ENCODE peak calls at places on chromosomes 3 and 15, in seven cellular contexts. One of them, this sample, is unnamed. For H3K36me3 and H3K27me3, the result is how much of the 10 kb centered on the place peaks cover.

GRCh38 chr15:99944131-99944530 is 210.9 kb upstream of the LYSMD4 start:
- DNase-seq in colonic mucosa: no peak
- DNase-seq in pancreas: no peak
- DNase-seq in HepG2: no peak
- DNase-seq in upper lobe of left lung: no peak
- DNase-seq in Peyer's patch: no peak
- DNase-seq in heart left ventricle: no peak
- DNase-seq in this sample: no peak

GRCh38 chr3:25783661-25784512 is 644 bp upstream of the NGLY1 start:
- DNase-seq in colonic mucosa: peak
- DNase-seq in pancreas: no peak
- DNase-seq in HepG2: peak
- DNase-seq in upper lobe of left lung: no peak
- DNase-seq in Peyer's patch: no peak
- DNase-seq in heart left ventricle: peak
- DNase-seq in this sample: peak

GRCh38 chr15:98823012-98823458 is 174.7 kb downstream of the IGF1R start:
- DNase-seq in colonic mucosa: no peak
- DNase-seq in pancreas: no peak
- DNase-seq in HepG2: no peak
- DNase-seq in upper lobe of left lung: no peak
- DNase-seq in Peyer's patch: no peak
- DNase-seq in heart left ventricle: no peak
- DNase-seq in this sample: no peak

GRCh38 chr3:121496841-121497240 is 48.9 kb downstream of the POLQ start:
- DNase-seq in colonic mucosa: no peak
- DNase-seq in pancreas: no peak
- DNase-seq in HepG2: no peak
- DNase-seq in upper lobe of left lung: no peak
- DNase-seq in Peyer's patch: no peak
- DNase-seq in heart left ventricle: no peak
- DNase-seq in this sample: no peak

GRCh38 chr3:74630602-74631001 is 16.1 kb upstream of the CNTN3 start:
- DNase-seq in colonic mucosa: no peak
- DNase-seq in pancreas: no peak
- DNase-seq in HepG2: no peak
- DNase-seq in upper lobe of left lung: no peak
- DNase-seq in Peyer's patch: no peak
- DNase-seq in heart left ventricle: no peak
- DNase-seq in this sample: no peak

GRCh38 chr3:149009732-149010131 is 18.4 kb downstream of the GYG1 start:
- DNase-seq in colonic mucosa: no peak
- DNase-seq in pancreas: no peak
- DNase-seq in HepG2: no peak
- DNase-seq in upper lobe of left lung: no peak
- DNase-seq in Peyer's patch: no peak
- DNase-seq in heart left ventricle: no peak
- DNase-seq in this sample: no peak

GRCh38 chr15:58457466-58457965 is 25.7 kb downstream of the LIPC start:
- DNase-seq in colonic mucosa: no peak
- DNase-seq in pancreas: no peak
- DNase-seq in HepG2: no peak
- DNase-seq in upper lobe of left lung: no peak
- DNase-seq in Peyer's patch: no peak
- DNase-seq in heart left ventricle: no peak
- DNase-seq in this sample: peak

GRCh38 chr15:56820333-56820732 is 87.0 kb upstream of the ZNF280D start:
- DNase-seq in colonic mucosa: no peak
- DNase-seq in pancreas: no peak
- DNase-seq in HepG2: no peak
- DNase-seq in upper lobe of left lung: no peak
- DNase-seq in Peyer's patch: no peak
- DNase-seq in heart left ventricle: no peak
- DNase-seq in this sample: no peak

GRCh38 chr3:153055217-153055616 is 106.8 kb upstream of the RAP2B start:
- DNase-seq in colonic mucosa: no peak
- DNase-seq in pancreas: no peak
- DNase-seq in HepG2: no peak
- DNase-seq in upper lobe of left lung: no peak
- DNase-seq in Peyer's patch: no peak
- DNase-seq in heart left ventricle: no peak
- DNase-seq in this sample: no peak

GRCh38 chr3:195103623-195104022 is 167.3 kb downstream of the XXYLT1 start:
- DNase-seq in colonic mucosa: no peak
- DNase-seq in pancreas: no peak
- DNase-seq in HepG2: no peak
- DNase-seq in upper lobe of left lung: no peak
- DNase-seq in Peyer's patch: no peak
- DNase-seq in heart left ventricle: no peak
- DNase-seq in this sample: no peak

GRCh38 chr15:75430259-75430658 is 21.2 kb downstream of the SIN3A start:
- DNase-seq in colonic mucosa: no peak
- DNase-seq in pancreas: no peak
- DNase-seq in HepG2: no peak
- DNase-seq in upper lobe of left lung: no peak
- DNase-seq in Peyer's patch: no peak
- DNase-seq in heart left ventricle: no peak
- DNase-seq in this sample: no peak

GRCh38 chr3:481680-482079 is 285.1 kb downstream of the CHL1 start:
- DNase-seq in colonic mucosa: no peak
- DNase-seq in pancreas: no peak
- DNase-seq in HepG2: no peak
- DNase-seq in upper lobe of left lung: no peak
- DNase-seq in Peyer's patch: no peak
- DNase-seq in heart left ventricle: no peak
- DNase-seq in this sample: no peak
- H3K27ac ChIP-seq in colonic mucosa: no peak
- H3K27ac ChIP-seq in pancreas: no peak
- H3K27ac ChIP-seq in HepG2: no peak
- H3K27ac ChIP-seq in upper lobe of left lung: no peak
- H3K27ac ChIP-seq in Peyer's patch: no peak
- H3K27ac ChIP-seq in heart left ventricle: no peak
- H3K27ac ChIP-seq in this sample: no peak

DNA sequence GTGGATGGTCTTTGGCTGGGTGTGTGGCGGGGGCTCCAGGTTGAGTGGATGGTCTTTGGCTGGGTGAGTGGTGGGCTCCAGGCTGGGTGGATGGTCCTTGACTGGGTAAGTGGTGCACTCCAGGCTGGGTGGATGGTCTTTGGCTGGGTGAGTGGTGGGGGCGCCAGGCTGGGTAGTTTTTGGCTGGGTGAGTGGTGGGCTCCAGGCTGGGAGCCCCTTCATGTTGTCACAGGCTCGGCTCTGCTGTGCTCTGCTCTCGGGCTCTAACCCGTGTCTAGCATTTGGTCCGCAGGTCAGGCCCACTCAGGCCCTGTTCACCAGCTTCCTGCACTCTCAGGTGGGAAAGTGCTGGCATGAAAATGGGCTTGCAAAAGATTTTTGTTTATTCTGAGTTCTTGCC is 25.1 kb downstream of the CD276 start:
- DNase-seq in colonic mucosa: no peak
- DNase-seq in pancreas: no peak
- DNase-seq in HepG2: no peak
- DNase-seq in upper lobe of left lung: no peak
- DNase-seq in Peyer's patch: no peak
- DNase-seq in heart left ventricle: no peak
- DNase-seq in this sample: no peak
- H3K36me3 ChIP-seq in colonic mucosa: under half
- H3K36me3 ChIP-seq in pancreas: under half
- H3K36me3 ChIP-seq in HepG2: under half
- H3K36me3 ChIP-seq in upper lobe of left lung: under half
- H3K36me3 ChIP-seq in Peyer's patch: under half
- H3K36me3 ChIP-seq in heart left ventricle: half or more
- H3K36me3 ChIP-seq in this sample: under half

GRCh38 chr3:37447732-37448131 is 273.4 kb upstream of the LRRFIP2 start:
- DNase-seq in colonic mucosa: no peak
- DNase-seq in pancreas: no peak
- DNase-seq in HepG2: no peak
- DNase-seq in upper lobe of left lung: no peak
- DNase-seq in Peyer's patch: no peak
- DNase-seq in heart left ventricle: no peak
- DNase-seq in this sample: no peak
- H3K27me3 ChIP-seq in colonic mucosa: under half
- H3K27me3 ChIP-seq in pancreas: under half
- H3K27me3 ChIP-seq in HepG2: under half
- H3K27me3 ChIP-seq in upper lobe of left lung: under half
- H3K27me3 ChIP-seq in Peyer's patch: under half
- H3K27me3 ChIP-seq in heart left ventricle: under half
- H3K27me3 ChIP-seq in this sample: half or more

GRCh38 chr15:41259546-41260189 is 28.6 kb downstream of the CHP1 start:
- DNase-seq in colonic mucosa: peak
- DNase-seq in pancreas: peak
- DNase-seq in HepG2: peak
- DNase-seq in upper lobe of left lung: no peak
- DNase-seq in Peyer's patch: peak
- DNase-seq in heart left ventricle: no peak
- DNase-seq in this sample: no peak
- H3K27ac ChIP-seq in colonic mucosa: peak
- H3K27ac ChIP-seq in pancreas: peak
- H3K27ac ChIP-seq in HepG2: peak
- H3K27ac ChIP-seq in upper lobe of left lung: peak
- H3K27ac ChIP-seq in Peyer's patch: peak
- H3K27ac ChIP-seq in heart left ventricle: no peak
- H3K27ac ChIP-seq in this sample: peak

GRCh38 chr3:32452009-32452408 is 50.6 kb downstream of the CMTM6 start:
- DNase-seq in colonic mucosa: no peak
- DNase-seq in pancreas: no peak
- DNase-seq in HepG2: no peak
- DNase-seq in upper lobe of left lung: peak
- DNase-seq in Peyer's patch: no peak
- DNase-seq in heart left ventricle: no peak
- DNase-seq in this sample: no peak

GRCh38 chr3:32450426-32450825 is 52.2 kb downstream of the CMTM6 start:
- DNase-seq in colonic mucosa: no peak
- DNase-seq in pancreas: no peak
- DNase-seq in HepG2: no peak
- DNase-seq in upper lobe of left lung: no peak
- DNase-seq in Peyer's patch: no peak
- DNase-seq in heart left ventricle: no peak
- DNase-seq in this sample: no peak

GRCh38 chr3:32451049-32451659 is 51.5 kb downstream of the CMTM6 start:
- DNase-seq in colonic mucosa: no peak
- DNase-seq in pancreas: no peak
- DNase-seq in HepG2: no peak
- DNase-seq in upper lobe of left lung: no peak
- DNase-seq in Peyer's patch: no peak
- DNase-seq in heart left ventricle: no peak
- DNase-seq in this sample: no peak

GRCh38 chr3:32448686-32449474 is 53.8 kb downstream of the CMTM6 start:
- DNase-seq in colonic mucosa: no peak
- DNase-seq in pancreas: no peak
- DNase-seq in HepG2: no peak
- DNase-seq in upper lobe of left lung: no peak
- DNase-seq in Peyer's patch: no peak
- DNase-seq in heart left ventricle: no peak
- DNase-seq in this sample: no peak

GRCh38 chr3:32447865-32448400 is 54.7 kb downstream of the CMTM6 start:
- DNase-seq in colonic mucosa: no peak
- DNase-seq in pancreas: no peak
- DNase-seq in HepG2: no peak
- DNase-seq in upper lobe of left lung: no peak
- DNase-seq in Peyer's patch: no peak
- DNase-seq in heart left ventricle: no peak
- DNase-seq in this sample: no peak
- H3K36me3 ChIP-seq in colonic mucosa: under half
- H3K36me3 ChIP-seq in pancreas: under half
- H3K36me3 ChIP-seq in HepG2: under half
- H3K36me3 ChIP-seq in upper lobe of left lung: under half
- H3K36me3 ChIP-seq in Peyer's patch: under half
- H3K36me3 ChIP-seq in heart left ventricle: under half
- H3K36me3 ChIP-seq in this sample: under half

DNA sequence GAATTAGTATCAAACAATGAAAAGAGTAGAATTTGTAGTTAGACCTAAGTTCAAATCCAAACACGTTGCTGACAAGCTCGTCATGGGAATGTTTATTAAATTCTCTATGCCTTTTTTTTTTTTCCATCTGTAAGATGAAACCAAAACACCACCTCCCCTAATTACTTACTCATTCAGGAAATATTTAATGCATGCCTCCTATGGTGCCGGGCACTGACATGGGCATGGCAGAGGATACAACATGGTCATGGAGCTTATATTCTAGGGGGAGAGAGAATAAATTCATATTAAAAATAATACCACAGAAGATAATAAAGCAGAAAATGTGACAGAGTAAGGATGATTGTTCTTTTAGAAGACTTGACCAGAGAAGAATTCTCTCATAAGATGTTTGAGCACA is 215.8 kb downstream of the RYR3 start:
- DNase-seq in colonic mucosa: no peak
- DNase-seq in pancreas: no peak
- DNase-seq in HepG2: no peak
- DNase-seq in upper lobe of left lung: no peak
- DNase-seq in Peyer's patch: no peak
- DNase-seq in heart left ventricle: no peak
- DNase-seq in this sample: peak
- H3K27me3 ChIP-seq in colonic mucosa: under half
- H3K27me3 ChIP-seq in pancreas: under half
- H3K27me3 ChIP-seq in HepG2: under half
- H3K27me3 ChIP-seq in upper lobe of left lung: under half
- H3K27me3 ChIP-seq in Peyer's patch: under half
- H3K27me3 ChIP-seq in heart left ventricle: under half
- H3K27me3 ChIP-seq in this sample: under half

DNA sequence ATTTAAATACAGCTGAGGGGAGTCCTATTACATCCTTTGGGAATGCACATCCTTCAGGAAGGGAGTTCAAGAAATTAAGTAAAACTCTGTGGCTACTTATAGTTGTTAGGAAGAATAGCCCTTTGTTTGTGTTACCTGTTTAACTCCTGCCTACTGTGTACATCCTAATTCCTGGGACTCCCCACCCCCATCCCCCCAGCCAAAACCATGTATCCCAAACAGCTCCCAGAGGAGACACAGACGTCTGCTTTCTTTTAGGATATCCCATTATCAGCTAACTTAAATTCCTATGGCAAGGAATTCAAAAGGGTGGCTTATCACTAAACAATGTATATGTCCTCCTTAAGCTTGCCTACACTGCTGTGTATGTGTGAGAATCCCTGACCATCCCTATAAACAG is 581.7 kb downstream of the DIPK2A start:
- DNase-seq in colonic mucosa: no peak
- DNase-seq in pancreas: no peak
- DNase-seq in HepG2: no peak
- DNase-seq in upper lobe of left lung: no peak
- DNase-seq in Peyer's patch: no peak
- DNase-seq in heart left ventricle: no peak
- DNase-seq in this sample: no peak
- H3K27ac ChIP-seq in colonic mucosa: no peak
- H3K27ac ChIP-seq in pancreas: no peak
- H3K27ac ChIP-seq in HepG2: no peak
- H3K27ac ChIP-seq in upper lobe of left lung: no peak
- H3K27ac ChIP-seq in Peyer's patch: no peak
- H3K27ac ChIP-seq in heart left ventricle: no peak
- H3K27ac ChIP-seq in this sample: no peak

This sample was measured in PC-9.